ENCODE peak calls at places on chromosome 1, in nine cellular contexts. One of them, this sample, is unnamed.
A peak's percentile ranks its signal among the peaks of the same experiment; 100 is the strongest.

GRCh38 chr1:220810179-220810653 is 23.5 kb downstream of the MTARC1 start:
- DNase-seq in NCI-H1417: peak; percentile 44
- DNase-seq in islet precursor cell: peak; percentile 90
- DNase-seq in activated CD4-positive, alpha-beta T cell treated with anti-CD3 and anti-CD28 coated beads for 48 hours: peak; percentile 80
- DNase-seq in myocyte: peak; percentile 83
- DNase-seq in NCI-H2081: peak; percentile 52
- DNase-seq in NCI-H748 treated with DMSO at 0.1 percent for 48 hours: peak; percentile 20
- DNase-seq in A673: peak; percentile 87
- DNase-seq in tibial artery: peak; percentile 85
- DNase-seq in this sample: peak; percentile 86

GRCh38 chr1:64896546-64896945 is 69.8 kb downstream of the JAK1 start:
- DNase-seq in myocyte: no peak
- DNase-seq in NCI-H1417: no peak
- DNase-seq in tibial artery: no peak
- DNase-seq in NCI-H2081: no peak
- DNase-seq in islet precursor cell: no peak
- DNase-seq in activated CD4-positive, alpha-beta T cell treated with anti-CD3 and anti-CD28 coated beads for 48 hours: no peak
- DNase-seq in NCI-H748 treated with DMSO at 0.1 percent for 48 hours: no peak
- DNase-seq in A673: no peak
- DNase-seq in this sample: no peak

GRCh38 chr1:11525151-11525505 is 46.2 kb downstream of the DISP3 start:
- DNase-seq in tibial artery: no peak
- DNase-seq in NCI-H2081: no peak
- DNase-seq in NCI-H748 treated with DMSO at 0.1 percent for 48 hours: no peak
- DNase-seq in islet precursor cell: peak; percentile 38
- DNase-seq in A673: no peak
- DNase-seq in activated CD4-positive, alpha-beta T cell treated with anti-CD3 and anti-CD28 coated beads for 48 hours: no peak
- DNase-seq in myocyte: no peak
- DNase-seq in NCI-H1417: no peak
- DNase-seq in this sample: no peak

GRCh38 chr1:76090284-76091180 is 16.0 kb downstream of the ST6GALNAC3 start:
- DNase-seq in myocyte: no peak
- DNase-seq in NCI-H1417: no peak
- DNase-seq in islet precursor cell: no peak
- DNase-seq in NCI-H748 treated with DMSO at 0.1 percent for 48 hours: no peak
- DNase-seq in tibial artery: no peak
- DNase-seq in A673: no peak
- DNase-seq in activated CD4-positive, alpha-beta T cell treated with anti-CD3 and anti-CD28 coated beads for 48 hours: no peak
- DNase-seq in NCI-H2081: no peak
- DNase-seq in this sample: no peak

GRCh38 chr1:214753236-214753852 is 150.3 kb downstream of the CENPF start:
- DNase-seq in myocyte: no peak
- DNase-seq in NCI-H748 treated with DMSO at 0.1 percent for 48 hours: no peak
- DNase-seq in activated CD4-positive, alpha-beta T cell treated with anti-CD3 and anti-CD28 coated beads for 48 hours: no peak
- DNase-seq in tibial artery: no peak
- DNase-seq in A673: peak; percentile 9
- DNase-seq in NCI-H1417: no peak
- DNase-seq in islet precursor cell: no peak
- DNase-seq in NCI-H2081: no peak
- DNase-seq in this sample: no peak

GRCh38 chr1:78884685-78885452 is 121.7 kb downstream of the ADGRL4 start:
- DNase-seq in islet precursor cell: no peak
- DNase-seq in activated CD4-positive, alpha-beta T cell treated with anti-CD3 and anti-CD28 coated beads for 48 hours: no peak
- DNase-seq in NCI-H2081: peak; percentile 22
- DNase-seq in A673: peak; percentile 69
- DNase-seq in NCI-H748 treated with DMSO at 0.1 percent for 48 hours: no peak
- DNase-seq in NCI-H1417: no peak
- DNase-seq in tibial artery: no peak
- DNase-seq in myocyte: peak; percentile 6
- DNase-seq in this sample: no peak

GRCh38 chr1:43938383-43938782 is 4.8 kb downstream of the ARTN start:
- DNase-seq in activated CD4-positive, alpha-beta T cell treated with anti-CD3 and anti-CD28 coated beads for 48 hours: no peak
- DNase-seq in myocyte: no peak
- DNase-seq in tibial artery: no peak
- DNase-seq in NCI-H748 treated with DMSO at 0.1 percent for 48 hours: no peak
- DNase-seq in islet precursor cell: no peak
- DNase-seq in NCI-H2081: no peak
- DNase-seq in NCI-H1417: no peak
- DNase-seq in A673: no peak
- DNase-seq in this sample: no peak

GRCh38 chr1:6909401-6909800 is 124.1 kb downstream of the CAMTA1 start:
- DNase-seq in NCI-H748 treated with DMSO at 0.1 percent for 48 hours: no peak
- DNase-seq in activated CD4-positive, alpha-beta T cell treated with anti-CD3 and anti-CD28 coated beads for 48 hours: no peak
- DNase-seq in NCI-H1417: no peak
- DNase-seq in NCI-H2081: no peak
- DNase-seq in myocyte: no peak
- DNase-seq in tibial artery: no peak
- DNase-seq in A673: no peak
- DNase-seq in islet precursor cell: no peak
- DNase-seq in this sample: peak; percentile 23

GRCh38 chr1:165443539-165444289 is 1.2 kb downstream of the RXRG start:
- DNase-seq in myocyte: peak; percentile 47
- DNase-seq in islet precursor cell: no peak
- DNase-seq in NCI-H748 treated with DMSO at 0.1 percent for 48 hours: peak; percentile 40
- DNase-seq in A673: no peak
- DNase-seq in activated CD4-positive, alpha-beta T cell treated with anti-CD3 and anti-CD28 coated beads for 48 hours: no peak
- DNase-seq in NCI-H2081: no peak
- DNase-seq in NCI-H1417: no peak
- DNase-seq in tibial artery: no peak
- DNase-seq in this sample: peak; percentile 49

GRCh38 chr1:21534674-21535378 is 25.6 kb downstream of the ALPL start:
- DNase-seq in A673: peak; percentile 60
- DNase-seq in NCI-H1417: peak; percentile 60
- DNase-seq in islet precursor cell: peak; percentile 86
- DNase-seq in tibial artery: no peak
- DNase-seq in NCI-H2081: peak; percentile 17
- DNase-seq in activated CD4-positive, alpha-beta T cell treated with anti-CD3 and anti-CD28 coated beads for 48 hours: peak; percentile 27
- DNase-seq in myocyte: peak; percentile 47
- DNase-seq in NCI-H748 treated with DMSO at 0.1 percent for 48 hours: peak; percentile 6
- DNase-seq in this sample: peak; percentile 67

GRCh38 chr1:234400773-234401172 is 27.5 kb downstream of the COA6 start:
- DNase-seq in NCI-H1417: no peak
- DNase-seq in myocyte: no peak
- DNase-seq in activated CD4-positive, alpha-beta T cell treated with anti-CD3 and anti-CD28 coated beads for 48 hours: no peak
- DNase-seq in NCI-H748 treated with DMSO at 0.1 percent for 48 hours: no peak
- DNase-seq in tibial artery: no peak
- DNase-seq in islet precursor cell: no peak
- DNase-seq in A673: no peak
- DNase-seq in NCI-H2081: no peak
- DNase-seq in this sample: no peak

GRCh38 chr1:168698453-168698852 is 30.6 kb downstream of the DPT start:
- DNase-seq in NCI-H2081: no peak
- DNase-seq in activated CD4-positive, alpha-beta T cell treated with anti-CD3 and anti-CD28 coated beads for 48 hours: no peak
- DNase-seq in myocyte: no peak
- DNase-seq in NCI-H748 treated with DMSO at 0.1 percent for 48 hours: no peak
- DNase-seq in A673: no peak
- DNase-seq in islet precursor cell: no peak
- DNase-seq in NCI-H1417: no peak
- DNase-seq in tibial artery: no peak
- DNase-seq in this sample: no peak

GRCh38 chr1:53592985-53593757 is 134.0 kb downstream of the DMRTB1 start:
- DNase-seq in A673: no peak
- DNase-seq in NCI-H1417: no peak
- DNase-seq in NCI-H2081: no peak
- DNase-seq in NCI-H748 treated with DMSO at 0.1 percent for 48 hours: no peak
- DNase-seq in activated CD4-positive, alpha-beta T cell treated with anti-CD3 and anti-CD28 coated beads for 48 hours: no peak
- DNase-seq in myocyte: no peak
- DNase-seq in islet precursor cell: no peak
- DNase-seq in tibial artery: peak; percentile 43
- DNase-seq in this sample: no peak

GRCh38 chr1:9388628-9389184 is 96.0 kb downstream of the SPSB1 start:
- DNase-seq in NCI-H1417: no peak
- DNase-seq in NCI-H748 treated with DMSO at 0.1 percent for 48 hours: no peak
- DNase-seq in myocyte: peak; percentile 66
- DNase-seq in NCI-H2081: no peak
- DNase-seq in activated CD4-positive, alpha-beta T cell treated with anti-CD3 and anti-CD28 coated beads for 48 hours: no peak
- DNase-seq in tibial artery: peak; percentile 91
- DNase-seq in A673: no peak
- DNase-seq in islet precursor cell: peak; percentile 83
- DNase-seq in this sample: no peak

GRCh38 chr1:108661030-108661609 is at the start of gene HENMT1:
- DNase-seq in NCI-H1417: peak; percentile 49
- DNase-seq in myocyte: no peak
- DNase-seq in NCI-H748 treated with DMSO at 0.1 percent for 48 hours: no peak
- DNase-seq in NCI-H2081: no peak
- DNase-seq in A673: peak; percentile 81
- DNase-seq in tibial artery: peak; percentile 79
- DNase-seq in activated CD4-positive, alpha-beta T cell treated with anti-CD3 and anti-CD28 coated beads for 48 hours: peak; percentile 85
- DNase-seq in islet precursor cell: peak; percentile 79
- DNase-seq in this sample: peak; percentile 75

GRCh38 chr1:226355016-226355415 is 46.1 kb upstream of the LIN9 start:
- DNase-seq in NCI-H1417: no peak
- DNase-seq in tibial artery: no peak
- DNase-seq in islet precursor cell: no peak
- DNase-seq in NCI-H2081: no peak
- DNase-seq in NCI-H748 treated with DMSO at 0.1 percent for 48 hours: no peak
- DNase-seq in A673: no peak
- DNase-seq in activated CD4-positive, alpha-beta T cell treated with anti-CD3 and anti-CD28 coated beads for 48 hours: no peak
- DNase-seq in myocyte: no peak
- DNase-seq in this sample: no peak

GRCh38 chr1:29105822-29106221 is 17.9 kb downstream of the TMEM200B start:
- DNase-seq in activated CD4-positive, alpha-beta T cell treated with anti-CD3 and anti-CD28 coated beads for 48 hours: no peak
- DNase-seq in NCI-H2081: no peak
- DNase-seq in tibial artery: no peak
- DNase-seq in A673: no peak
- DNase-seq in NCI-H748 treated with DMSO at 0.1 percent for 48 hours: no peak
- DNase-seq in myocyte: peak; percentile 18
- DNase-seq in NCI-H1417: no peak
- DNase-seq in islet precursor cell: no peak
- DNase-seq in this sample: no peak

GRCh38 chr1:157496121-157496526 is 56.2 kb downstream of the FCRL5 start:
- DNase-seq in A673: peak; percentile 57
- DNase-seq in tibial artery: no peak
- DNase-seq in NCI-H2081: peak; percentile 73
- DNase-seq in myocyte: peak; percentile 57
- DNase-seq in islet precursor cell: peak; percentile 69
- DNase-seq in NCI-H1417: peak; percentile 81
- DNase-seq in NCI-H748 treated with DMSO at 0.1 percent for 48 hours: no peak
- DNase-seq in activated CD4-positive, alpha-beta T cell treated with anti-CD3 and anti-CD28 coated beads for 48 hours: peak; percentile 50
- DNase-seq in this sample: no peak

GRCh38 chr1:203629509-203630082 is 3.0 kb downstream of the ATP2B4 start:
- DNase-seq in activated CD4-positive, alpha-beta T cell treated with anti-CD3 and anti-CD28 coated beads for 48 hours: peak; percentile 79
- DNase-seq in islet precursor cell: peak; percentile 86
- DNase-seq in tibial artery: peak; percentile 85
- DNase-seq in myocyte: peak; percentile 54
- DNase-seq in NCI-H2081: no peak
- DNase-seq in A673: peak; percentile 17
- DNase-seq in NCI-H748 treated with DMSO at 0.1 percent for 48 hours: no peak
- DNase-seq in NCI-H1417: peak; percentile 77
- DNase-seq in this sample: peak; percentile 54